ENCODE peak calls at places on chromosomes 5 and 9, in seven cellular contexts. N is hypothalamus; X is stimulated activated effector memory CD8-positive, alpha-beta T cell treated with anti-CD3 and anti-CD28 coated beads, Interleukin-12 subunit alpha, Interleukin-12 subunit beta, amount 100 ng/mL, for 72 hours; Z is HT-29; V is GM04503; G is amniotic stem cell; M is HS-27A. Y is an unnamed sample.
A peak's percentile ranks its signal among the peaks of the same experiment; 100 is the strongest.

GRCh38 chr9:85603920-85604319 is 137.8 kb downstream of the AGTPBP1 start:
- DNase-seq in X (no peak), N (no peak), V (no peak), G (no peak), M (no peak), Z (no peak), Y (no peak)

GRCh38 chr5:148186248-148187003 is 16.4 kb upstream of the SPINK6 start:
- DNase-seq in M (no peak), V (no peak), Z (no peak), X (no peak), N (no peak), G (no peak), Y (no peak)

GRCh38 chr9:92612292-92612691 is 57.6 kb downstream of the IPPK start:
- DNase-seq in N (no peak), M (no peak), Z (no peak), V (no peak), G (no peak), X (no peak), Y (no peak)

GRCh38 chr9:88835038-88835466 is 156.2 kb upstream of the S1PR3 start:
- DNase-seq in Z (no peak), M (no peak), V (no peak), N (no peak), X (no peak), G (no peak), Y (no peak)

GRCh38 chr5:154309805-154310204 is 119.3 kb downstream of the GALNT10 start:
- DNase-seq in V (no peak), Z (no peak), M (no peak), N (no peak), G (no peak), X (no peak), Y (no peak)

GRCh38 chr5:448061-448765 is 5.2 kb downstream of the EXOC3 start:
- DNase-seq in X (no peak), V (no peak), N (peak; percentile 62), G (no peak), Z (no peak), M (no peak), Y (no peak)

GRCh38 chr9:24245988-24246387 is 299.7 kb downstream of the IZUMO3 start:
- DNase-seq in Z (peak; percentile 47), G (peak; percentile 5), N (no peak), X (no peak), M (no peak), V (no peak), Y (no peak)

GRCh38 chr9:81822263-81822865 is 105.9 kb upstream of the SPATA31D4 start:
- DNase-seq in M (no peak), N (no peak), G (no peak), Z (no peak), V (no peak), X (no peak), Y (no peak)